ENCODE peak calls at places on chromosomes 5 and 9, in seven cellular contexts. One of them, this sample, is unnamed.

GRCh38 chr5:67266654-67267350 is 70.2 kb upstream of the CD180 start:
- DNase-seq in head of caudate nucleus: no peak
- DNase-seq in NCI-H2029 treated with DMSO at 0.1 percent for 48 hours: no peak
- DNase-seq in fibroblast of the aortic adventitia: no peak
- DNase-seq in epithelial cell of esophagus: no peak
- DNase-seq in ureter: no peak
- DNase-seq in CD8-positive, alpha-beta memory T cell: no peak
- DNase-seq in this sample: no peak

GRCh38 chr9:88460583-88461332 is 72.5 kb downstream of the SPIN1 start:
- DNase-seq in CD8-positive, alpha-beta memory T cell: no peak
- DNase-seq in head of caudate nucleus: peak
- DNase-seq in ureter: no peak
- DNase-seq in NCI-H2029 treated with DMSO at 0.1 percent for 48 hours: no peak
- DNase-seq in fibroblast of the aortic adventitia: no peak
- DNase-seq in epithelial cell of esophagus: peak
- DNase-seq in this sample: no peak

GRCh38 chr9:137319976-137320551 is 18.0 kb upstream of the NRARP start:
- DNase-seq in CD8-positive, alpha-beta memory T cell: no peak
- DNase-seq in epithelial cell of esophagus: no peak
- DNase-seq in fibroblast of the aortic adventitia: no peak
- DNase-seq in NCI-H2029 treated with DMSO at 0.1 percent for 48 hours: no peak
- DNase-seq in ureter: no peak
- DNase-seq in head of caudate nucleus: no peak
- DNase-seq in this sample: no peak

GRCh38 chr5:54766748-54767147 is 218.6 kb downstream of the ESM1 start:
- DNase-seq in ureter: no peak
- DNase-seq in NCI-H2029 treated with DMSO at 0.1 percent for 48 hours: no peak
- DNase-seq in head of caudate nucleus: no peak
- DNase-seq in fibroblast of the aortic adventitia: no peak
- DNase-seq in epithelial cell of esophagus: no peak
- DNase-seq in CD8-positive, alpha-beta memory T cell: no peak
- DNase-seq in this sample: no peak

GRCh38 chr5:15634771-15635347 is 134.9 kb downstream of the FBXL7 start:
- DNase-seq in fibroblast of the aortic adventitia: no peak
- DNase-seq in CD8-positive, alpha-beta memory T cell: no peak
- DNase-seq in ureter: no peak
- DNase-seq in epithelial cell of esophagus: no peak
- DNase-seq in NCI-H2029 treated with DMSO at 0.1 percent for 48 hours: no peak
- DNase-seq in head of caudate nucleus: no peak
- DNase-seq in this sample: no peak

GRCh38 chr5:158511454-158511853 is 588.3 kb downstream of the EBF1 start:
- DNase-seq in epithelial cell of esophagus: no peak
- DNase-seq in NCI-H2029 treated with DMSO at 0.1 percent for 48 hours: no peak
- DNase-seq in head of caudate nucleus: no peak
- DNase-seq in CD8-positive, alpha-beta memory T cell: no peak
- DNase-seq in fibroblast of the aortic adventitia: no peak
- DNase-seq in ureter: no peak
- DNase-seq in this sample: no peak

GRCh38 chr9:112249277-112249676 is 74.2 kb upstream of the SUSD1 start:
- DNase-seq in CD8-positive, alpha-beta memory T cell: no peak
- DNase-seq in head of caudate nucleus: no peak
- DNase-seq in NCI-H2029 treated with DMSO at 0.1 percent for 48 hours: no peak
- DNase-seq in epithelial cell of esophagus: peak
- DNase-seq in fibroblast of the aortic adventitia: peak
- DNase-seq in ureter: no peak
- DNase-seq in this sample: no peak

GRCh38 chr5:180590543-180591248 is 603 bp downstream of the SCGB3A1 start:
- DNase-seq in head of caudate nucleus: no peak
- DNase-seq in fibroblast of the aortic adventitia: no peak
- DNase-seq in ureter: no peak
- DNase-seq in NCI-H2029 treated with DMSO at 0.1 percent for 48 hours: no peak
- DNase-seq in epithelial cell of esophagus: no peak
- DNase-seq in CD8-positive, alpha-beta memory T cell: no peak
- DNase-seq in this sample: no peak

GRCh38 chr5:69293882-69294281 is 38.7 kb downstream of the CCDC125 start:
- DNase-seq in head of caudate nucleus: no peak
- DNase-seq in NCI-H2029 treated with DMSO at 0.1 percent for 48 hours: no peak
- DNase-seq in fibroblast of the aortic adventitia: no peak
- DNase-seq in CD8-positive, alpha-beta memory T cell: no peak
- DNase-seq in epithelial cell of esophagus: no peak
- DNase-seq in ureter: no peak
- DNase-seq in this sample: no peak

GRCh38 chr9:126383395-126384104 is 56.9 kb downstream of the MVB12B start:
- DNase-seq in fibroblast of the aortic adventitia: no peak
- DNase-seq in CD8-positive, alpha-beta memory T cell: no peak
- DNase-seq in epithelial cell of esophagus: no peak
- DNase-seq in head of caudate nucleus: no peak
- DNase-seq in ureter: no peak
- DNase-seq in NCI-H2029 treated with DMSO at 0.1 percent for 48 hours: no peak
- DNase-seq in this sample: no peak

GRCh38 chr9:74643303-74643933 is 146.3 kb downstream of the RORB start:
- DNase-seq in CD8-positive, alpha-beta memory T cell: no peak
- DNase-seq in epithelial cell of esophagus: peak
- DNase-seq in head of caudate nucleus: no peak
- DNase-seq in fibroblast of the aortic adventitia: no peak
- DNase-seq in NCI-H2029 treated with DMSO at 0.1 percent for 48 hours: peak
- DNase-seq in ureter: no peak
- DNase-seq in this sample: no peak

GRCh38 chr5:160169326-160169725 is 50.1 kb upstream of the PWWP2A start:
- DNase-seq in ureter: no peak
- DNase-seq in CD8-positive, alpha-beta memory T cell: no peak
- DNase-seq in head of caudate nucleus: no peak
- DNase-seq in fibroblast of the aortic adventitia: peak
- DNase-seq in NCI-H2029 treated with DMSO at 0.1 percent for 48 hours: no peak
- DNase-seq in epithelial cell of esophagus: peak
- DNase-seq in this sample: no peak

GRCh38 chr9:93297659-93298497 is 113.9 kb downstream of the WNK2 start:
- DNase-seq in NCI-H2029 treated with DMSO at 0.1 percent for 48 hours: peak
- DNase-seq in fibroblast of the aortic adventitia: no peak
- DNase-seq in CD8-positive, alpha-beta memory T cell: no peak
- DNase-seq in epithelial cell of esophagus: no peak
- DNase-seq in ureter: no peak
- DNase-seq in head of caudate nucleus: no peak
- DNase-seq in this sample: peak

GRCh38 chr5:136042665-136043121 is 13.9 kb downstream of the TGFBI start:
- DNase-seq in epithelial cell of esophagus: no peak
- DNase-seq in NCI-H2029 treated with DMSO at 0.1 percent for 48 hours: no peak
- DNase-seq in head of caudate nucleus: no peak
- DNase-seq in CD8-positive, alpha-beta memory T cell: no peak
- DNase-seq in fibroblast of the aortic adventitia: no peak
- DNase-seq in ureter: no peak
- DNase-seq in this sample: no peak

GRCh38 chr5:79983618-79984017 is 7.4 kb downstream of the MTX3 start:
- DNase-seq in head of caudate nucleus: no peak
- DNase-seq in fibroblast of the aortic adventitia: no peak
- DNase-seq in ureter: no peak
- DNase-seq in CD8-positive, alpha-beta memory T cell: no peak
- DNase-seq in epithelial cell of esophagus: no peak
- DNase-seq in NCI-H2029 treated with DMSO at 0.1 percent for 48 hours: no peak
- DNase-seq in this sample: no peak

GRCh38 chr5:175550055-175550660 is 71.8 kb downstream of the SFXN1 start:
- DNase-seq in ureter: no peak
- DNase-seq in CD8-positive, alpha-beta memory T cell: no peak
- DNase-seq in NCI-H2029 treated with DMSO at 0.1 percent for 48 hours: no peak
- DNase-seq in epithelial cell of esophagus: no peak
- DNase-seq in fibroblast of the aortic adventitia: no peak
- DNase-seq in head of caudate nucleus: no peak
- DNase-seq in this sample: no peak

GRCh38 chr9:86807577-86807976 is 139.7 kb downstream of the GAS1 start:
- DNase-seq in ureter: no peak
- DNase-seq in head of caudate nucleus: peak
- DNase-seq in epithelial cell of esophagus: no peak
- DNase-seq in fibroblast of the aortic adventitia: peak
- DNase-seq in CD8-positive, alpha-beta memory T cell: no peak
- DNase-seq in NCI-H2029 treated with DMSO at 0.1 percent for 48 hours: no peak
- DNase-seq in this sample: no peak

GRCh38 chr9:69195019-69195418 is 20.9 kb downstream of the TJP2 start:
- DNase-seq in CD8-positive, alpha-beta memory T cell: no peak
- DNase-seq in NCI-H2029 treated with DMSO at 0.1 percent for 48 hours: no peak
- DNase-seq in ureter: no peak
- DNase-seq in fibroblast of the aortic adventitia: no peak
- DNase-seq in head of caudate nucleus: no peak
- DNase-seq in epithelial cell of esophagus: no peak
- DNase-seq in this sample: no peak

GRCh38 chr9:126605792-126606482 is 7.8 kb upstream of the LMX1B start:
- DNase-seq in head of caudate nucleus: no peak
- DNase-seq in CD8-positive, alpha-beta memory T cell: no peak
- DNase-seq in ureter: no peak
- DNase-seq in NCI-H2029 treated with DMSO at 0.1 percent for 48 hours: no peak
- DNase-seq in epithelial cell of esophagus: peak
- DNase-seq in fibroblast of the aortic adventitia: no peak
- DNase-seq in this sample: no peak

GRCh38 chr9:107142430-107142829 is 140.6 kb upstream of the RAD23B start:
- DNase-seq in fibroblast of the aortic adventitia: peak
- DNase-seq in CD8-positive, alpha-beta memory T cell: no peak
- DNase-seq in ureter: no peak
- DNase-seq in epithelial cell of esophagus: no peak
- DNase-seq in NCI-H2029 treated with DMSO at 0.1 percent for 48 hours: no peak
- DNase-seq in head of caudate nucleus: no peak
- DNase-seq in this sample: no peak

GRCh38 chr5:33650911-33651310 is 210.1 kb downstream of the TARS1 start:
- DNase-seq in head of caudate nucleus: no peak
- DNase-seq in ureter: no peak
- DNase-seq in epithelial cell of esophagus: peak
- DNase-seq in CD8-positive, alpha-beta memory T cell: no peak
- DNase-seq in fibroblast of the aortic adventitia: no peak
- DNase-seq in NCI-H2029 treated with DMSO at 0.1 percent for 48 hours: no peak
- DNase-seq in this sample: no peak

GRCh38 chr5:76403963-76404693 is 1.0 kb downstream of the IQGAP2 start:
- DNase-seq in head of caudate nucleus: no peak
- DNase-seq in CD8-positive, alpha-beta memory T cell: peak
- DNase-seq in NCI-H2029 treated with DMSO at 0.1 percent for 48 hours: no peak
- DNase-seq in fibroblast of the aortic adventitia: no peak
- DNase-seq in epithelial cell of esophagus: no peak
- DNase-seq in ureter: peak
- DNase-seq in this sample: no peak

GRCh38 chr9:136902259-136902821 is 16.0 kb downstream of the TRAF2 start:
- DNase-seq in NCI-H2029 treated with DMSO at 0.1 percent for 48 hours: no peak
- DNase-seq in ureter: peak
- DNase-seq in fibroblast of the aortic adventitia: peak
- DNase-seq in head of caudate nucleus: no peak
- DNase-seq in CD8-positive, alpha-beta memory T cell: peak
- DNase-seq in epithelial cell of esophagus: peak
- DNase-seq in this sample: peak

GRCh38 chr9:79800578-79800977 is 228.8 kb downstream of the TLE4 start:
- DNase-seq in epithelial cell of esophagus: no peak
- DNase-seq in ureter: no peak
- DNase-seq in head of caudate nucleus: no peak
- DNase-seq in fibroblast of the aortic adventitia: peak
- DNase-seq in CD8-positive, alpha-beta memory T cell: no peak
- DNase-seq in NCI-H2029 treated with DMSO at 0.1 percent for 48 hours: no peak
- DNase-seq in this sample: no peak

GRCh38 chr5:110478899-110479298 is 247.6 kb downstream of the TMEM232 start:
- DNase-seq in ureter: no peak
- DNase-seq in fibroblast of the aortic adventitia: peak
- DNase-seq in CD8-positive, alpha-beta memory T cell: no peak
- DNase-seq in NCI-H2029 treated with DMSO at 0.1 percent for 48 hours: no peak
- DNase-seq in epithelial cell of esophagus: peak
- DNase-seq in head of caudate nucleus: no peak
- DNase-seq in this sample: no peak

GRCh38 chr9:83219154-83219923 is 156.4 kb upstream of the RASEF start:
- DNase-seq in CD8-positive, alpha-beta memory T cell: no peak
- DNase-seq in head of caudate nucleus: peak
- DNase-seq in fibroblast of the aortic adventitia: peak
- DNase-seq in NCI-H2029 treated with DMSO at 0.1 percent for 48 hours: peak
- DNase-seq in ureter: peak
- DNase-seq in epithelial cell of esophagus: peak
- DNase-seq in this sample: no peak

GRCh38 chr9:134425815-134426214 is 99.6 kb downstream of the RXRA start:
- DNase-seq in NCI-H2029 treated with DMSO at 0.1 percent for 48 hours: no peak
- DNase-seq in head of caudate nucleus: no peak
- DNase-seq in fibroblast of the aortic adventitia: no peak
- DNase-seq in epithelial cell of esophagus: no peak
- DNase-seq in ureter: no peak
- DNase-seq in CD8-positive, alpha-beta memory T cell: no peak
- DNase-seq in this sample: no peak

GRCh38 chr5:173837654-173838053 is 50.5 kb upstream of the CPEB4 start:
- DNase-seq in fibroblast of the aortic adventitia: no peak
- DNase-seq in head of caudate nucleus: no peak
- DNase-seq in NCI-H2029 treated with DMSO at 0.1 percent for 48 hours: no peak
- DNase-seq in ureter: no peak
- DNase-seq in epithelial cell of esophagus: no peak
- DNase-seq in CD8-positive, alpha-beta memory T cell: no peak
- DNase-seq in this sample: no peak

GRCh38 chr5:89954901-89955300 is 454.7 kb downstream of the CETN3 start:
- DNase-seq in NCI-H2029 treated with DMSO at 0.1 percent for 48 hours: no peak
- DNase-seq in ureter: no peak
- DNase-seq in CD8-positive, alpha-beta memory T cell: no peak
- DNase-seq in epithelial cell of esophagus: no peak
- DNase-seq in fibroblast of the aortic adventitia: no peak
- DNase-seq in head of caudate nucleus: no peak
- DNase-seq in this sample: no peak

GRCh38 chr5:138463335-138464017 is 1.8 kb upstream of the EGR1 start:
- DNase-seq in ureter: no peak
- DNase-seq in NCI-H2029 treated with DMSO at 0.1 percent for 48 hours: no peak
- DNase-seq in epithelial cell of esophagus: no peak
- DNase-seq in fibroblast of the aortic adventitia: no peak
- DNase-seq in head of caudate nucleus: no peak
- DNase-seq in CD8-positive, alpha-beta memory T cell: no peak
- DNase-seq in this sample: no peak

GRCh38 chr5:132488590-132488989 is 2.0 kb downstream of the IRF1 start:
- DNase-seq in ureter: no peak
- DNase-seq in head of caudate nucleus: no peak
- DNase-seq in fibroblast of the aortic adventitia: no peak
- DNase-seq in CD8-positive, alpha-beta memory T cell: peak
- DNase-seq in NCI-H2029 treated with DMSO at 0.1 percent for 48 hours: no peak
- DNase-seq in epithelial cell of esophagus: no peak
- DNase-seq in this sample: no peak

This sample was measured in SHP77 treated with DMSO at 0.1 percent for 48 hours.